ENCODE peak calls at places on chromosomes 4 and X, in five cellular contexts. D, J, B, K and C are unnamed samples.
A peak's percentile ranks its signal among the peaks of the same experiment; 100 is the strongest.

GRCh38 chr4:95835672-95836071 is 4.2 kb upstream of the PDHA2 start:
- DNase-seq in D (no peak), J (no peak), B (peak; percentile 19), K (no peak), C (peak; percentile 25)

GRCh38 chrX:43813898-43814297 is 68.4 kb downstream of the MAOB start:
- DNase-seq in D (no peak), J (no peak), B (peak; percentile 31), K (no peak), C (no peak)

GRCh38 chr4:110196871-110197420 is 1.5 kb downstream of the ELOVL6 start:
- DNase-seq in D (no peak), J (peak; percentile 35), B (peak; percentile 14), K (no peak), C (peak; percentile 14)

GRCh38 chrX:24494544-24495113 is 29.5 kb downstream of the PDK3 start:
- DNase-seq in D (no peak), J (no peak), B (peak; percentile 96), K (peak; percentile 41), C (peak; percentile 64)

GRCh38 chr4:137621056-137621455 is 88.8 kb upstream of the PCDH18 start:
- DNase-seq in D (no peak), J (no peak), B (no peak), K (no peak), C (no peak)

GRCh38 chrX:7889680-7890079 is 37.5 kb downstream of the PNPLA4 start:
- DNase-seq in D (no peak), J (no peak), B (peak; percentile 9), K (no peak), C (peak; percentile 18)

GRCh38 chr4:14167876-14168510 is 540.5 kb upstream of the BOD1L1 start:
- DNase-seq in D (no peak), J (no peak), B (no peak), K (peak; percentile 75), C (no peak)

GRCh38 chr4:177393236-177393635 is 49.0 kb downstream of the AGA start:
- DNase-seq in D (no peak), J (no peak), B (no peak), K (no peak), C (no peak)

GRCh38 chr4:185559913-185560281 is 24.6 kb upstream of the PDLIM3 start:
- DNase-seq in D (no peak), J (no peak), B (peak; percentile 91), K (peak; percentile 61), C (peak; percentile 47)

GRCh38 chr4:11748169-11748872 is 319.6 kb upstream of the HS3ST1 start:
- DNase-seq in D (no peak), J (no peak), B (peak; percentile 81), K (no peak), C (peak; percentile 55)

GRCh38 chr4:123168812-123169211 is 227.8 kb upstream of the SPRY1 start:
- DNase-seq in D (no peak), J (no peak), B (no peak), K (no peak), C (no peak)

GRCh38 chr4:110164251-110164650 is 34.2 kb downstream of the ELOVL6 start:
- DNase-seq in D (no peak), J (no peak), B (no peak), K (no peak), C (peak; percentile 38)

GRCh38 chr4:163269874-163270273 is 62.5 kb downstream of the NPY1R start:
- DNase-seq in D (no peak), J (no peak), B (no peak), K (no peak), C (no peak)

GRCh38 chrX:36462142-36462541 is 542.6 kb downstream of the CFAP47 start:
- DNase-seq in D (no peak), J (no peak), B (no peak), K (no peak), C (no peak)

GRCh38 chr4:72094054-72094780 is 62.4 kb downstream of the NPFFR2 start:
- DNase-seq in D (no peak), J (no peak), B (no peak), K (no peak), C (no peak)

GRCh38 chr4:172963498-172964294 is 204.9 kb upstream of the GALNT7 start:
- DNase-seq in D (no peak), J (no peak), B (no peak), K (no peak), C (no peak)

GRCh38 chr4:19213388-19213787 is 1038.3 kb upstream of the SLIT2 start:
- DNase-seq in D (no peak), J (no peak), B (peak; percentile 39), K (no peak), C (no peak)

GRCh38 chrX:106728337-106728736 is 1.8 kb downstream of the RNF128 start:
- DNase-seq in D (no peak), J (no peak), B (no peak), K (no peak), C (no peak)

GRCh38 chr4:76990288-76991080 is 40.9 kb downstream of the SEPTIN11 start:
- DNase-seq in D (no peak), J (no peak), B (peak; percentile 46), K (no peak), C (no peak)

GRCh38 chr4:76984127-76984526 is 34.6 kb downstream of the SEPTIN11 start:
- DNase-seq in D (no peak), J (no peak), B (peak; percentile 67), K (no peak), C (no peak)

GRCh38 chr4:12041828-12042227 is 613.1 kb upstream of the HS3ST1 start:
- DNase-seq in D (no peak), J (no peak), B (peak; percentile 58), K (no peak), C (no peak)

GRCh38 chrX:39260965-39261364 is 459.7 kb downstream of the MID1IP1 start:
- DNase-seq in D (no peak), J (no peak), B (peak; percentile 13), K (no peak), C (no peak)

GRCh38 chrX:37846934-37847732 is at the start of gene DYNLT3:
- DNase-seq in D (no peak), J (peak; percentile 45), B (peak; percentile 86), K (peak; percentile 86), C (peak; percentile 83)

GRCh38 chrX:48891402-48892288 is 5.9 kb downstream of the TIMM17B start:
- DNase-seq in D (no peak), J (no peak), B (peak; percentile 77), K (peak; percentile 87), C (peak; percentile 61)

GRCh38 chr4:76589872-76590846 is 155.1 kb downstream of the SHROOM3 start:
- DNase-seq in D (no peak), J (no peak), B (peak; percentile 93), K (no peak), C (peak; percentile 83)

GRCh38 chr4:37770016-37770415 is 56.5 kb upstream of the PGM2 start:
- DNase-seq in D (no peak), J (no peak), B (peak; percentile 20), K (no peak), C (no peak)

GRCh38 chrX:141405486-141405877 is 163.2 kb upstream of the SPANXC start:
- DNase-seq in D (no peak), J (no peak), B (peak; percentile 4), K (peak; percentile 6), C (peak; percentile 8)

GRCh38 chrX:56728321-56728720 is 722 bp upstream of the NBDY start:
- DNase-seq in D (no peak), J (no peak), B (peak; percentile 10), K (no peak), C (no peak)

GRCh38 chr4:152415980-152416379 is 119.9 kb downstream of the FBXW7 start:
- DNase-seq in D (no peak), J (no peak), B (no peak), K (no peak), C (no peak)

GRCh38 chr4:15291133-15291532 is 136.7 kb upstream of the C1QTNF7 start:
- DNase-seq in D (no peak), J (no peak), B (no peak), K (no peak), C (no peak)

GRCh38 chr4:178462710-178463109 is 1020.5 kb upstream of the AGA start:
- DNase-seq in D (no peak), J (no peak), B (no peak), K (no peak), C (no peak)

GRCh38 chrX:108267561-108267960 is 170.7 kb downstream of the COL4A6 start:
- DNase-seq in D (no peak), J (no peak), B (no peak), K (no peak), C (no peak)

GRCh38 chr4:113547487-113548042 is 214.0 kb downstream of the CAMK2D start:
- DNase-seq in D (peak; percentile 44), J (peak; percentile 65), B (peak; percentile 95), K (peak; percentile 89), C (peak; percentile 96)

GRCh38 chr4:93184093-93184492 is 644.5 kb upstream of the ATOH1 start:
- DNase-seq in D (no peak), J (no peak), B (no peak), K (no peak), C (no peak)

GRCh38 chr4:77579406-77580076 is 26.1 kb upstream of the CXCL13 start:
- DNase-seq in D (no peak), J (no peak), B (peak; percentile 79), K (no peak), C (peak; percentile 72)

GRCh38 chr4:15234101-15234500 is 193.7 kb upstream of the C1QTNF7 start:
- DNase-seq in D (no peak), J (no peak), B (peak; percentile 56), K (no peak), C (no peak)

GRCh38 chr4:86269354-86269753 is 90.5 kb downstream of the MAPK10 start:
- DNase-seq in D (no peak), J (no peak), B (no peak), K (no peak), C (no peak)

GRCh38 chr4:183960021-183960420 is 54.9 kb downstream of the STOX2 start:
- DNase-seq in D (no peak), J (no peak), B (peak; percentile 25), K (peak; percentile 27), C (no peak)

GRCh38 chr4:64784125-64784524 is 374.9 kb upstream of the TECRL start:
- DNase-seq in D (no peak), J (no peak), B (peak; percentile 8), K (no peak), C (no peak)